ENCODE peak calls at places on chromosomes 7 and 10, in eight cellular contexts. E, Z, J, D, K, L, P and B are unnamed samples.

GRCh38 chr7:2037301-2037804 is 195.4 kb downstream of the MAD1L1 start:
- DNase-seq in K (no peak), D (no peak), Z (no peak), P (no peak), E (no peak), L (no peak), J (no peak), B (no peak)

GRCh38 chr7:81704595-81704994 is 65.3 kb downstream of the HGF start:
- DNase-seq in K (no peak), J (no peak), D (no peak), E (no peak), L (no peak), P (no peak), Z (no peak), B (no peak)

GRCh38 chr7:120805636-120806388 is 52.1 kb downstream of the TSPAN12 start:
- DNase-seq in L (peak), P (no peak), Z (peak), E (peak), D (peak), K (peak), J (peak), B (peak)

GRCh38 chr7:71459137-71459536 is 327.2 kb downstream of the GALNT17 start:
- DNase-seq in L (no peak), E (no peak), J (no peak), P (no peak), D (no peak), K (no peak), Z (no peak), B (no peak)

GRCh38 chr10:76113952-76114351 is 682.5 kb downstream of the LRMDA start:
- DNase-seq in Z (peak), E (peak), J (no peak), L (no peak), K (no peak), D (no peak), P (no peak), B (peak)

GRCh38 chr10:94108200-94108599 is 114.5 kb downstream of the PLCE1 start:
- DNase-seq in E (no peak), P (no peak), Z (no peak), D (no peak), K (no peak), L (no peak), J (no peak), B (no peak)

GRCh38 chr7:52502281-52502680 is 533.2 kb upstream of the POM121L12 start:
- DNase-seq in L (no peak), E (no peak), D (no peak), P (no peak), J (no peak), K (no peak), Z (no peak), B (no peak)

GRCh38 chr10:58701398-58702135 is 188.9 kb downstream of the BICC1 start:
- DNase-seq in J (no peak), K (no peak), L (no peak), E (no peak), P (no peak), D (no peak), Z (no peak), B (no peak)